ENCODE peak calls at places on chromosomes 6 and 20, in nine cellular contexts. M is left lung; X is cardiac muscle cell; U is Peyer's patch; G is mesendoderm; D is CD8-positive, alpha-beta T cell; K is breast epithelium; F is brain microvascular endothelial cell; C is transverse colon. J is an unnamed sample.
A peak's percentile ranks its signal among the peaks of the same experiment; 100 is the strongest.

GRCh38 chr6:13302751-13303667 is 25.3 kb downstream of the TBC1D7 start:
- DNase-seq in M (peak; percentile 86), X (peak; percentile 99), U (peak; percentile 66), G (peak; percentile 40), D (no peak), K (peak; percentile 52), F (peak; percentile 99), C (peak; percentile 82), J (no peak)

GRCh38 chr20:59611286-59611685 is 6.9 kb downstream of the PHACTR3 start:
- DNase-seq in M (no peak), X (no peak), U (no peak), G (no peak), D (no peak), K (no peak), F (no peak), C (no peak), J (no peak)

GRCh38 chr6:44053760-44054556 is 73.3 kb downstream of the MRPL14 start:
- DNase-seq in M (no peak), X (peak; percentile 50), U (no peak), G (peak; percentile 94), D (no peak), K (no peak), F (peak; percentile 66), C (no peak), J (peak; percentile 70)

GRCh38 chr20:18266282-18266681 is 22.0 kb upstream of the ZNF133 start:
- DNase-seq in M (no peak), X (no peak), U (no peak), G (no peak), D (no peak), K (no peak), F (no peak), C (no peak), J (no peak)

GRCh38 chr6:11845664-11846577 is 67.3 kb upstream of the ADTRP start:
- DNase-seq in M (no peak), X (no peak), U (no peak), G (peak; percentile 36), D (no peak), K (no peak), F (no peak), C (no peak), J (no peak)

GRCh38 chr20:5719861-5720401 is 30.3 kb upstream of the SHLD1 start:
- DNase-seq in M (no peak), X (peak; percentile 59), U (no peak), G (no peak), D (no peak), K (no peak), F (peak; percentile 86), C (no peak), J (no peak)

GRCh38 chr20:208937-209566 is 18.0 kb upstream of the DEFB129 start:
- DNase-seq in M (no peak), X (peak; percentile 81), U (no peak), G (peak; percentile 54), D (no peak), K (no peak), F (peak; percentile 65), C (no peak), J (peak; percentile 21)

GRCh38 chr20:36682311-36682710 is 36.3 kb upstream of the SLA2 start:
- DNase-seq in M (no peak), X (no peak), U (no peak), G (no peak), D (no peak), K (no peak), F (no peak), C (no peak), J (no peak)

GRCh38 chr20:52094693-52095092 is 96.9 kb downstream of the ZFP64 start:
- DNase-seq in M (no peak), X (no peak), U (no peak), G (no peak), D (no peak), K (no peak), F (no peak), C (no peak), J (no peak)

GRCh38 chr6:20604159-20604558 is 69.9 kb downstream of the CDKAL1 start:
- DNase-seq in M (no peak), X (no peak), U (no peak), G (no peak), D (no peak), K (no peak), F (no peak), C (no peak), J (no peak)

GRCh38 chr6:92124126-92124525 is 1295.2 kb downstream of the EPHA7 start:
- DNase-seq in M (no peak), X (peak; percentile 16), U (no peak), G (no peak), D (no peak), K (no peak), F (peak; percentile 2), C (no peak), J (peak; percentile 67)

DNA sequence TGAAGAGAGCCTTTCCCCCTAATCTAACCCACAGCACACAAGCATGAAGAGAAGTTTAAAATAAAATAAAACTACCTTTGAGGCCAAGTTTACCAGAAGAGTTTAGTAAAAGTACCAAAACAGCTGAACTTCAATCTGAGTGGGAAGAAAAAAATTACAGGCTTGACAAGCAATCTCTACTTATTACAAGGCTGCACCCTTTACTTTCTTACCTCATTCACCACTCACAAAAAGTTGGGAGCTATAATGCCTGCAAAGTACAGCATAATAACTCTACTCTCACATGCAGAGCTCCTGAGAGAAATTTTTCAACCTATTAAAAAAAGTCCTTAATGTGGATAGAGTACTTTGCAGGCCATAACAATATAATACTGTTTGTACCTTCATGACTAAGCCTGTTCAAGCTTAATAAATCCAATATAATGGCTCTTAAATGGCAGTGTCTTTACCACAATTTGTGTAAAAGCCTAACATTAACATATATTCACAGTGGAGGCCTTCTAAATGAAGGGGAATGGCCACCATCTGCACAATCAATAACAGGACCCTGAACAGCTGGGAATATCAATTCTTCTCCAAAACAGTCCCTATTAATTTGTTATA is 103.1 kb downstream of the DST start:
- DNase-seq in M (no peak), X (no peak), U (no peak), G (no peak), D (no peak), K (no peak), F (no peak), C (no peak), J (no peak)
- H3K27ac ChIP-seq in M (peak overlapping the region; percentile 85), X (no peak overlapping the region), U (peak overlapping the region; percentile 90), G (no peak overlapping the region), D (no peak overlapping the region), K (peak overlapping the region; percentile 97), F (no peak overlapping the region), C (peak overlapping the region; percentile 98), J (no peak overlapping the region)

GRCh38 chr20:23212011-23212410 is 125.9 kb upstream of the CD93 start:
- DNase-seq in M (no peak), X (no peak), U (no peak), G (peak; percentile 92), D (no peak), K (no peak), F (no peak), C (no peak), J (no peak)

GRCh38 chr20:23207826-23208555 is 121.9 kb upstream of the CD93 start:
- DNase-seq in M (no peak), X (no peak), U (no peak), G (no peak), D (no peak), K (no peak), F (no peak), C (no peak), J (no peak)

GRCh38 chr20:23214903-23215302 is 128.8 kb upstream of the CD93 start:
- DNase-seq in M (no peak), X (no peak), U (no peak), G (no peak), D (no peak), K (no peak), F (no peak), C (no peak), J (no peak)

GRCh38 chr20:23212482-23212881 is 126.4 kb upstream of the CD93 start:
- DNase-seq in M (no peak), X (no peak), U (no peak), G (peak; percentile 76), D (no peak), K (no peak), F (no peak), C (no peak), J (no peak)

DNA sequence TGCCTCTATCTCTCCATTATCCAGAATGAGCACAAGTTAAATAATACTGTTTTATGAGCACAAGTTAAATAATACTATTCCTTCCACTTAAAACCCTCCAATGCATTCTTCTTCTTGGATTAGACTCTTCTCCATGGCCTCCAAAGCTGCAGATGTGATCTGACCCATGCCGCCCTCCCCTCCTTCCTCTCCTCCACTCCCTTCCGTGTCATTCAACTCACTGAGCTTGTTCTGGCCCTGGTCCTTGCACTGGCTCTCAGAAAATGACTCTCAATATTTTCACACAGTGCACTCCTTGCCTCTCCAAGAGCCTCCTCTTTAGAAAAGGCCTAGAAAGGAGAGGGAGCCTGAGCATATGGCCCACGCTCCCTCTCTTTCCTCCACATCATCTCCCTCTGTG is 125.0 kb upstream of the CD93 start:
- DNase-seq in M (no peak), X (no peak), U (no peak), G (no peak), D (no peak), K (no peak), F (no peak), C (no peak), J (no peak)
- H3K27ac ChIP-seq in M (no peak overlapping the region), X (no peak overlapping the region), U (no peak overlapping the region), G (peak overlapping the region; percentile 15), D (no peak overlapping the region), K (no peak overlapping the region), F (no peak overlapping the region), C (no peak overlapping the region), J (no peak overlapping the region)

DNA sequence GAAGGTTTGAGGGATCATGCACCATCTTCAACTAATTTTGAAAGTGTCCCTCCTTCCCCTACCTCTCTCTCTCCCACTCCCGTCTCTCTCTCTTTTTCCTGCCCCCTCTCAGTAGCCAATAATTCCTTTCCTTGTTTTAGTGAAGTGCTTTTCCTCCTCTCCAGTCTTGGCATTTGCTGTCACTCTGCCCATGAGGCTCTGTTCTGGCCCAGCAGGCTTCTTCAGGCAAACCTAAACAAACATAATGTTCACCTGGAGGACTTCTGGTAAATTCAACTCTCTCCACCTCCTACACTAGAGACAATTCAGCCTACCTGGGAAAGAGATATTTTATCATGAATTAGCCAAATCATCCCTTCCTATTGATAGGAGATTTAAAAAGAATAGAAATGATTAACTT is 320.4 kb upstream of the RNF24 start:
- DNase-seq in M (no peak), X (no peak), U (no peak), G (no peak), D (no peak), K (no peak), F (no peak), C (no peak), J (no peak)
- H3K27ac ChIP-seq in M (no peak overlapping the region), X (no peak overlapping the region), U (no peak overlapping the region), G (no peak overlapping the region), D (no peak overlapping the region), K (no peak overlapping the region), F (no peak overlapping the region), C (no peak overlapping the region), J (no peak overlapping the region)

GRCh38 chr6:129134535-129134934 is 251.6 kb downstream of the LAMA2 start:
- DNase-seq in M (no peak), X (peak; percentile 55), U (no peak), G (no peak), D (no peak), K (no peak), F (no peak), C (no peak), J (no peak)
- H3K27ac ChIP-seq in M (peak overlapping the region; percentile 38), X (no peak overlapping the region), U (peak overlapping the region; percentile 52), G (no peak overlapping the region), D (no peak overlapping the region), K (peak overlapping the region; percentile 71), F (no peak overlapping the region), C (peak overlapping the region; percentile 47), J (no peak overlapping the region)